ENCODE peak calls at places on chromosomes 12 and 14, in ten cellular contexts. Q is stimulated activated CD4-positive, alpha-beta T cell treated with anti-CD3 and anti-CD28 coated beads, Interleukin-4, amount 100 ng/mL, for 24 hours; B is glutamatergic neuron; O is substantia nigra; K is NCI-H2081; A is left ventricle myocardium inferior; I is lower lobe of right lung; U is hepatocyte; H is activated CD4-positive, alpha-beta memory T cell treated with anti-CD3 and anti-CD28 coated beads, Interleukin-2, amount 10 ng/mL, durations not matched to agents 7 days and 5 days; W is GM13976. C is an unnamed sample.

GRCh38 chr12:132710422-132711168 is at the start of gene PGAM5:
- DNase-seq in Q (peak; percentile 87), H (peak; percentile 92), I (peak; percentile 91), A (peak; percentile 80), W (peak; percentile 97), K (peak; percentile 95), U (peak; percentile 94), B (peak; percentile 83), O (peak; percentile 72), C (peak; percentile 72)

GRCh38 chr14:105309371-105309770 is 5.2 kb upstream of the PACS2 start:
- DNase-seq in I (no peak), H (no peak), B (no peak), Q (no peak), U (no peak), A (no peak), W (no peak), K (no peak), O (no peak), C (no peak)

GRCh38 chr12:85441740-85442139 is 161.7 kb downstream of the ALX1 start:
- DNase-seq in Q (no peak), H (no peak), O (no peak), W (peak; percentile 13), K (peak; percentile 24), A (no peak), U (peak; percentile 27), I (no peak), B (no peak), C (peak; percentile 9)

GRCh38 chr14:66503532-66503931 is 4.4 kb upstream of the GPHN start:
- DNase-seq in O (no peak), H (no peak), B (no peak), A (no peak), K (no peak), I (no peak), U (no peak), Q (no peak), W (no peak), C (no peak)

GRCh38 chr14:20209595-20209994 is 13.9 kb upstream of the OR11H6 start:
- DNase-seq in O (no peak), K (no peak), B (no peak), Q (no peak), H (no peak), I (no peak), W (no peak), U (no peak), A (no peak), C (no peak)

GRCh38 chr12:70741266-70741665 is 104.0 kb upstream of the PTPRB start:
- DNase-seq in B (no peak), O (no peak), U (peak; percentile 8), K (no peak), W (no peak), Q (no peak), H (no peak), A (no peak), I (no peak), C (no peak)

GRCh38 chr14:30195946-30196345 is 268.3 kb upstream of the PRKD1 start:
- DNase-seq in I (no peak), B (no peak), U (no peak), Q (no peak), K (no peak), O (no peak), W (no peak), H (no peak), A (no peak), C (no peak)

GRCh38 chr12:46385439-46385838 is 12.9 kb upstream of the SLC38A2 start:
- DNase-seq in A (no peak), W (no peak), K (no peak), Q (no peak), B (peak; percentile 33), I (no peak), O (no peak), U (no peak), H (no peak), C (peak; percentile 59)

GRCh38 chr14:21063479-21063878 is 5.9 kb downstream of the RNASE8 start:
- DNase-seq in K (no peak), W (no peak), U (no peak), H (no peak), I (no peak), B (no peak), O (no peak), Q (no peak), A (no peak), C (no peak)

GRCh38 chr12:510071-510825 is 50.5 kb downstream of the B4GALNT3 start:
- DNase-seq in B (no peak), H (no peak), I (peak; percentile 68), K (peak; percentile 72), A (no peak), O (peak; percentile 5), Q (no peak), W (no peak), U (peak; percentile 43), C (no peak)

GRCh38 chr12:11785722-11786121 is 136.2 kb downstream of the ETV6 start:
- DNase-seq in I (no peak), U (no peak), O (no peak), A (no peak), B (no peak), H (no peak), Q (no peak), W (no peak), K (no peak), C (no peak)

GRCh38 chr14:50000215-50001145 is 107.6 kb downstream of the ARF6 start:
- DNase-seq in A (peak; percentile 47), Q (peak; percentile 83), H (peak; percentile 88), K (no peak), I (peak; percentile 72), O (no peak), W (peak; percentile 60), B (no peak), U (peak; percentile 82), C (peak; percentile 36)